ENCODE peak calls at places on chromosomes 11 and 22, in nine cellular contexts. P, Z, N, V, B, D, X, K and I are unnamed samples. For H3K9me3, H3K27me3 and H3K4me1, the result is how much of the 10 kb centered on the place peaks cover.

GRCh38 chr11:67002297-67002913 is 20.5 kb upstream of the SYT12 start:
- DNase-seq in N (no peak), X (no peak), V (no peak), D (no peak), K (no peak), P (no peak), Z (no peak), B (no peak), I (no peak)

GRCh38 chr22:36778020-36778419 is 2.1 kb upstream of the IFT27 start:
- DNase-seq in P (no peak), Z (no peak), K (no peak), D (no peak), X (no peak), V (no peak), N (no peak), B (no peak), I (no peak)

GRCh38 chr22:22959147-22959827 is 71.7 kb downstream of the IGLL5 start:
- DNase-seq in P (peak), K (peak), B (peak), V (peak), Z (peak), D (peak), N (peak), X (peak), I (no peak)

GRCh38 chr22:29009148-29009547 is 52.5 kb downstream of the C22orf31 start:
- DNase-seq in V (no peak), K (peak), P (no peak), B (no peak), X (peak), Z (no peak), D (no peak), N (no peak), I (no peak)

GRCh38 chr11:62603072-62603408 is 1.4 kb upstream of the MTA2 start:
- DNase-seq in B (no peak), D (no peak), K (no peak), Z (no peak), N (no peak), V (no peak), P (no peak), X (no peak), I (no peak)

GRCh38 chr22:50481440-50482106 is at the start of gene ADM2:
- DNase-seq in P (peak), K (peak), V (no peak), D (peak), B (no peak), Z (peak), X (peak), N (peak), I (peak)

GRCh38 chr11:69926376-69927050 is 107.3 kb upstream of the FGF3 start:
- DNase-seq in B (peak), K (peak), Z (peak), N (no peak), X (no peak), P (no peak), D (no peak), V (no peak), I (peak)

GRCh38 chr11:111408789-111409727 is 30.0 kb upstream of the POU2AF1 start:
- DNase-seq in P (no peak), D (no peak), K (no peak), Z (no peak), V (peak), B (no peak), N (no peak), X (no peak), I (no peak)

GRCh38 chr11:103395612-103396011 is 286.4 kb downstream of the DYNC2H1 start:
- DNase-seq in V (peak), K (no peak), D (no peak), P (no peak), Z (no peak), B (no peak), N (no peak), X (no peak), I (no peak)

GRCh38 chr22:41305646-41306045 is 4.3 kb downstream of the ZC3H7B start:
- DNase-seq in K (no peak), X (no peak), Z (no peak), D (no peak), B (peak), V (peak), N (no peak), P (no peak), I (no peak)

GRCh38 chr22:38286915-38287669 is 14.3 kb upstream of the TMEM184B start:
- DNase-seq in D (no peak), Z (no peak), X (no peak), V (no peak), B (no peak), P (no peak), N (no peak), K (no peak), I (no peak)

GRCh38 chr22:19576460-19577421 is 52.5 kb upstream of the CLDN5 start:
- DNase-seq in X (no peak), P (no peak), Z (no peak), V (peak), N (no peak), D (no peak), B (no peak), K (no peak), I (no peak)

GRCh38 chr11:118846181-118846946 is 37.3 kb upstream of the CXCR5 start:
- DNase-seq in P (no peak), B (no peak), N (no peak), V (no peak), K (no peak), X (no peak), D (no peak), Z (no peak), I (no peak)

GRCh38 chr11:76721755-76722677 is 51.5 kb upstream of the LRRC32 start:
- DNase-seq in X (peak), N (peak), Z (peak), D (peak), P (peak), K (peak), B (peak), V (peak), I (peak)

GRCh38 chr11:69787457-69787856 is 12.3 kb upstream of the FGF4 start:
- DNase-seq in B (no peak), X (no peak), K (no peak), Z (no peak), N (no peak), V (no peak), P (no peak), D (no peak), I (no peak)

GRCh38 chr22:26487996-26488395 is 4.3 kb downstream of the SRRD start:
- DNase-seq in B (no peak), Z (no peak), X (no peak), K (no peak), D (no peak), V (no peak), N (no peak), P (no peak), I (no peak)

GRCh38 chr22:47781024-47781423 is 1018.6 kb downstream of the TBC1D22A start:
- DNase-seq in D (no peak), B (no peak), Z (no peak), K (no peak), P (no peak), N (no peak), X (no peak), V (no peak), I (no peak)

GRCh38 chr11:120032766-120033390 is 105.0 kb downstream of the TRIM29 start:
- DNase-seq in N (no peak), P (no peak), V (no peak), K (no peak), Z (no peak), B (no peak), D (no peak), X (no peak), I (no peak)

GRCh38 chr22:44931077-44931540 is 78.7 kb downstream of the PHF21B start:
- DNase-seq in B (peak), D (no peak), K (no peak), N (no peak), P (no peak), Z (no peak), V (no peak), X (peak), I (no peak)

GRCh38 chr11:12813371-12814225 is 139.4 kb downstream of the TEAD1 start:
- DNase-seq in N (no peak), X (no peak), P (no peak), K (no peak), B (peak), D (no peak), V (peak), Z (no peak), I (no peak)

GRCh38 chr11:64581057-64581523 is 9.9 kb upstream of the SLC22A12 start:
- DNase-seq in Z (peak), K (peak), V (no peak), N (no peak), X (no peak), B (no peak), P (no peak), D (no peak), I (peak)

GRCh38 chr22:30212996-30213441 is 33.5 kb downstream of the LIF start:
- DNase-seq in B (no peak), X (no peak), N (no peak), V (no peak), P (no peak), Z (peak), D (no peak), K (no peak), I (peak)

GRCh38 chr22:40224702-40225101 is 47.0 kb downstream of the TNRC6B start:
- DNase-seq in B (no peak), P (no peak), N (peak), Z (no peak), X (no peak), D (no peak), V (no peak), K (no peak), I (no peak)

GRCh38 chr11:122743949-122744876 is 88.7 kb downstream of the UBASH3B start:
- DNase-seq in Z (peak), P (no peak), K (peak), V (no peak), D (peak), B (no peak), X (no peak), N (peak), I (no peak)

GRCh38 chr11:103110406-103110805 is 1.2 kb downstream of the DYNC2H1 start:
- DNase-seq in V (peak), D (no peak), N (no peak), X (no peak), Z (no peak), K (no peak), B (no peak), P (no peak), I (no peak)

GRCh38 chr11:24509114-24509513 is 12.3 kb downstream of the LUZP2 start:
- DNase-seq in N (no peak), Z (no peak), X (no peak), V (no peak), P (no peak), B (no peak), K (no peak), D (no peak), I (no peak)

GRCh38 chr11:22192289-22192641 is 620 bp upstream of the ANO5 start:
- DNase-seq in B (no peak), N (no peak), Z (no peak), X (peak), P (no peak), K (peak), V (no peak), D (no peak), I (no peak)

GRCh38 chr22:50040717-50041116 is 17.4 kb downstream of the TTLL8 start:
- DNase-seq in X (no peak), B (no peak), N (no peak), V (no peak), P (no peak), K (peak), D (no peak), Z (peak), I (peak)

GRCh38 chr11:22472306-22472705 is 134.1 kb downstream of the SLC17A6 start:
- DNase-seq in N (no peak), V (peak), K (no peak), D (no peak), B (no peak), P (no peak), Z (no peak), X (no peak), I (no peak)

GRCh38 chr11:46075168-46075567 is 46.1 kb downstream of the PHF21A start:
- DNase-seq in N (no peak), B (no peak), P (peak), X (no peak), K (no peak), V (peak), Z (no peak), D (no peak), I (no peak)

GRCh38 chr22:25081409-25081824 is 118.2 kb upstream of the CRYBB3 start:
- DNase-seq in V (peak), P (peak), N (peak), B (no peak), D (peak), X (no peak), K (no peak), Z (no peak), I (no peak)

GRCh38 chr22:39135092-39135896 is 17.2 kb downstream of the CBX7 start:
- DNase-seq in V (peak), X (peak), B (no peak), K (peak), D (no peak), N (no peak), Z (peak), P (peak), I (no peak)

GRCh38 chr22:27331526-27332281 is 469.9 kb downstream of the MN1 start:
- DNase-seq in V (no peak), X (peak), N (no peak), Z (no peak), B (no peak), K (peak), P (no peak), D (no peak), I (peak)

GRCh38 chr22:24402460-24403192 is 24.8 kb upstream of the ADORA2A start:
- DNase-seq in X (peak), D (no peak), N (no peak), P (peak), B (peak), Z (no peak), V (peak), K (peak), I (no peak)

GRCh38 chr11:36153581-36153980 is 135.6 kb downstream of the COMMD9 start:
- DNase-seq in B (no peak), V (no peak), P (no peak), K (no peak), X (no peak), Z (no peak), D (no peak), N (no peak), I (no peak)

DNA sequence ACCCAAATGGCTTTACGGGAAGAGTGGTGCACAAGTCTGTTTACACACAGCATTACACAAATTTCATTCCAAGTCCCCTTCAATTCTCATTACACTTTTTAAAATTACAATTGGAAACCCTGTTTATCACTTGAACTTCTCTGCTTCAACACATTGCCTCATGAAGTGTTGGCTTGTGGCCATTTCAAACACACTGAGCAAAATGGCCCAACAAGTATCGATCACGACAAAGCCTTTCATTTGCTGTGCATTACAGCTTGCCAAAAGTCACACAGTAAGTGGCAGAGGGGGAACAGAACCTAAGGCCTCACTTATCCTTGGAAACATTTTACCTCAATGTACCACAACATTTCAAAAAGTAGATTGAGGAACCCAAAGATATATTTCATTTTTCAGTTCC is 18.0 kb upstream of the TPH1 start:
- DNase-seq in V (no peak), N (no peak), X (no peak), D (no peak), K (no peak), B (no peak), Z (no peak), P (no peak), I (no peak)
- H3K9me3 ChIP-seq in V (under half), N (under half), X (under half), D (under half), K (under half), B (under half), Z (under half), P (under half), I (under half)

DNA sequence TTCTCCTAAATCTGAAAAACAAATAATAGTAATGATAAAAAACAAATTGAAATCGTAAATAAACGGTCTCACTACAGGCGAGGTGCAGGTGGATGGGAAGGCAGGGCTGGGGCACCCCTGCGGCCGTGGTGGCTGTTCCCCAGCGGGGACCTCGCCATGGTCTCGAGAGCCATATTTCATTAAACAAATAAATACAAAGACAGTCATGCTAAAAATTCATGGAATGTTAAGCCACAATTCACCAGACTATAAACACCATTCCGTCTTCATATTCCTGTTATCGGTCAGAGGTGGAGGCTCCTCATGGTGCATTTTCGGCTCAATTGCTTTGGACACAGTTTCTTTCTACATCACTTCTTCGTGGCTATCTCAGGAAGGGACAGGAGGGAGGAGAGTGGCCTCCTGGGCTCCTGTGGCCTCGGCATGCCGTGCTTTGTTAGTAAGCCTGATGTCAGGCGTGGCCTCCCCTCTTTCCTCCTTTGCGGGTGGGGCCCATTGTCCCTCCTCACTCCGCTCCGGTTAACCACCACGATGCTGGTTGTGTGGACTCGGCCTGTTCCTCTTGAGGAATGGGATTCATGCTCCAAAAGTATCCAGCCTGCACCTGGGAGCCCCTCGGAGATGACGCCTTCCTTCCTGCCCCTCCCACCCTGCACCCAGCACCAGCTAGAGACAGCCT is 16.1 kb upstream of the BRSK2 start:
- DNase-seq in N (peak), X (no peak), D (no peak), V (no peak), K (no peak), P (no peak), Z (no peak), B (no peak), I (no peak)
- H3K27me3 ChIP-seq in N (under half), X (under half), D (under half), V (under half), K (under half), P (under half), Z (under half), B (under half), I (under half)

GRCh38 chr11:129394709-129395108 is 19.1 kb downstream of the BARX2 start:
- DNase-seq in D (no peak), K (no peak), Z (no peak), X (no peak), P (no peak), V (no peak), B (no peak), N (no peak), I (no peak)

GRCh38 chr11:129392995-129393394 is 17.3 kb downstream of the BARX2 start:
- DNase-seq in N (no peak), P (no peak), K (no peak), D (no peak), B (no peak), V (no peak), X (no peak), Z (no peak), I (no peak)

GRCh38 chr11:129390303-129390816 is 14.7 kb downstream of the BARX2 start:
- DNase-seq in D (no peak), V (no peak), Z (no peak), P (no peak), B (no peak), X (no peak), K (no peak), N (no peak), I (no peak)

GRCh38 chr11:129391350-129391749 is 15.7 kb downstream of the BARX2 start:
- DNase-seq in V (no peak), D (no peak), X (no peak), K (no peak), P (no peak), B (no peak), Z (no peak), N (no peak), I (no peak)

GRCh38 chr11:129391864-129392263 is 16.2 kb downstream of the BARX2 start:
- DNase-seq in X (no peak), Z (no peak), K (no peak), P (no peak), B (no peak), D (no peak), N (no peak), V (no peak), I (no peak)
- H3K4me1 ChIP-seq in X (under half), Z (under half), K (under half), P (under half), B (under half), D (under half), N (under half), V (under half), I (under half)

GRCh38 chr11:90650124-90650523 is 427.3 kb upstream of the CHORDC1 start:
- DNase-seq in X (no peak), D (no peak), B (no peak), K (no peak), N (no peak), Z (no peak), V (no peak), P (no peak), I (no peak)

GRCh38 chr11:90646706-90647105 is 423.9 kb upstream of the CHORDC1 start:
- DNase-seq in P (no peak), K (no peak), X (no peak), D (no peak), V (peak), B (no peak), N (no peak), Z (no peak), I (no peak)

DNA sequence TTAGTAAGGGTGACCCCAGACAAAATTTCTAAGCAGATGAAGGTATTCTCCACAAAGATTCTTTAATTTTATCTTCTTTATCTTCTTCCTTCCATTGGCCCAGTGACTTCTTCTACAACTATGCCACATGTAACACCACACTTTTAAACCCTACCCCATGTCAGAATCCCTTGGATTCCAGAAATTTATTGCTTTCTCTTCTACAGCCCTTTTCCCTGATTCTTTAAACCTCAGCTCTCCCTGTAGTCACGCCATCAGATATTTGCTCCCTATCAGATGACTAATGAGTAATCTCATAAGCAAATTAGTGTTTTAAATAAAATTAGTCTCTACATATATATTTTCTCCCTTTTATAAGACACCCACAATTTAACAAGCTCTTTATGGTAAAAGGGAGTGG is 423.4 kb upstream of the CHORDC1 start:
- DNase-seq in K (no peak), D (no peak), N (no peak), Z (no peak), P (no peak), X (no peak), B (no peak), V (no peak), I (no peak)
- H3K9me3 ChIP-seq in K (under half), D (under half), N (under half), Z (under half), P (under half), X (under half), B (under half), V (under half), I (under half)

GRCh38 chr11:114061053-114062049 is 1.8 kb downstream of the ZBTB16 start:
- DNase-seq in D (no peak), N (no peak), B (no peak), Z (peak), V (no peak), X (no peak), K (no peak), P (no peak), I (peak)
- H3K27me3 ChIP-seq in D (under half), N (under half), B (under half), Z (half or more), V (under half), X (half or more), K (under half), P (under half), I (under half)